ENCODE peak calls at places on chromosome 3, in six cellular contexts. D is Calu3; X is progenitor cell of endocrine pancreas; L is AG04450; J is tibial artery; C is CD8-positive, alpha-beta T cell. R is an unnamed sample.

GRCh38 chr3:51969841-51970240 is 2.6 kb upstream of the PCBP4 start:
- DNase-seq in D (no peak), C (no peak), L (no peak), J (no peak), X (no peak), R (no peak)

GRCh38 chr3:148600440-148600839 is 97.3 kb upstream of the AGTR1 start:
- DNase-seq in L (no peak), C (no peak), J (no peak), X (no peak), D (no peak), R (no peak)

GRCh38 chr3:138384971-138385370 is 36.6 kb downstream of the MRAS start:
- DNase-seq in D (no peak), L (no peak), X (no peak), C (no peak), J (no peak), R (no peak)

GRCh38 chr3:13461169-13462124 is 18.7 kb upstream of the HDAC11 start:
- DNase-seq in D (peak), C (peak), J (no peak), L (no peak), X (peak), R (no peak)

GRCh38 chr3:153404157-153404556 is 242.1 kb downstream of the RAP2B start:
- DNase-seq in C (no peak), D (no peak), X (no peak), L (no peak), J (no peak), R (no peak)

GRCh38 chr3:189839576-189839975 is 208.4 kb downstream of the TP63 start:
- DNase-seq in C (no peak), D (peak), X (no peak), J (no peak), L (no peak), R (no peak)

GRCh38 chr3:5053021-5053831 is 68.9 kb upstream of the ARL8B start:
- DNase-seq in X (no peak), J (no peak), D (no peak), C (no peak), L (no peak), R (no peak)

GRCh38 chr3:179181993-179182551 is 33.9 kb downstream of the PIK3CA start:
- DNase-seq in J (no peak), L (no peak), X (no peak), C (no peak), D (no peak), R (no peak)

GRCh38 chr3:25690768-25691548 is 26.3 kb upstream of the TOP2B start:
- DNase-seq in D (no peak), X (no peak), C (no peak), J (no peak), L (no peak), R (no peak)

GRCh38 chr3:187291001-187291511 is 481 bp downstream of the MASP1 start:
- DNase-seq in X (no peak), D (peak), C (no peak), J (no peak), L (peak), R (no peak)

GRCh38 chr3:72657666-72658065 is 190.6 kb downstream of the SHQ1 start:
- DNase-seq in C (peak), J (no peak), D (peak), X (no peak), L (no peak), R (no peak)

GRCh38 chr3:133783762-133784161 is 21.9 kb upstream of the SRPRB start:
- DNase-seq in J (no peak), D (no peak), C (no peak), X (no peak), L (no peak), R (no peak)

GRCh38 chr3:129314757-129315385 is 36.2 kb downstream of the HMCES start:
- DNase-seq in L (no peak), J (peak), D (peak), C (peak), X (peak), R (peak)
- TF ChIP-seq CTCF in L (no peak), J (no peak), D (no peak), C (no peak), X (peak), R (no peak)

GRCh38 chr3:149770246-149770645 is 18.0 kb upstream of the COMMD2 start:
- DNase-seq in L (no peak), D (no peak), C (no peak), X (no peak), J (no peak), R (no peak)
- TF ChIP-seq CTCF in L (no peak), D (peak), C (no peak), X (no peak), J (no peak), R (no peak)

GRCh38 chr3:196711838-196712513 is at the start of the genes CEP19 and PIGX:
- DNase-seq in J (peak), L (peak), C (peak), X (peak), D (peak), R (peak)
- TF ChIP-seq CTCF in J (peak), L (no peak), C (no peak), X (peak), D (no peak), R (no peak)

GRCh38 chr3:81005992-81006391 is 755.5 kb downstream of the GBE1 start:
- DNase-seq in L (no peak), C (no peak), X (no peak), D (no peak), J (no peak), R (no peak)
- TF ChIP-seq CTCF in L (no peak), C (no peak), X (peak), D (no peak), J (no peak), R (peak)

DNA sequence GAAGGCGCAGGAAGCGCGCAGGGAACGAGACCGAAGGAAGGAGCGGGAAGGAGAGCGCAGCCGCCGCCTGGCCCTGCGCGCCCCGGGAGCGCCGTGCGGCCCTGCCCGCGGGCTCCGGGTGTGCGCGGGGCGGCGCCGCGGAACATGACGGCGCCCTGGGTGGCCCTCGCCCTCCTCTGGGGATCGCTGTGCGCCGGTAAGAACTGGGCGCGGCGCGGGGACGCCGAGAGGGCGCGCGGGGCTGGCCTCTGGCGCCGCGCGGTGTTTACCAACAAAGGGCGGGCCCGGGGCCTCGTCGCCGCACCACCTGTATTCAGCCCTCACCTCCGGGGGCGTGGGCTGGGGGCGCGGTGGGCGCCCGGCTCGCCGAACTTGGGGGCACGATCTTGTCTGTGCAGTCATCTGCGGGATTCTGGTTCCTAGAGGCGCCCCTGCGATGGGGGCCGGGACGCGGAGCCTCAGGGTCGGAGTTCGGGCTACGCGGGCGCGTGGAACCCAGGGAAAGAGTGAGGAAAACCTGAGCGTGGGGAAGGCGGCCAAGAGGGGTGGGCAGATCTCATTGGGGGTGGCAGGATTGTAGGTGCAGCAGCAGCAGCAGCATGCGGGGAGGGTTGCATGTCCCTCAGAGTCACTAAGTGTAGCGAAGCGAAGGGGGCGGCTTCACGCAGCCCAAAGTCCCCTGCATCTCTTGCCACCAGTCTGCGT is 641 bp downstream of the ACVR2B start:
- DNase-seq in L (no peak), D (peak), J (no peak), C (no peak), X (peak), R (no peak)
- TF ChIP-seq CTCF in L (no peak), D (no peak), J (no peak), C (no peak), X (no peak), R (no peak)

GRCh38 chr3:16529264-16529663 is 15.8 kb upstream of the RFTN1 start:
- DNase-seq in L (no peak), X (no peak), C (no peak), J (no peak), D (no peak), R (no peak)
- TF ChIP-seq CTCF in L (no peak), X (no peak), C (peak), J (no peak), D (no peak), R (no peak)

GRCh38 chr3:163043074-163043473 is 1546.5 kb downstream of the OTOL1 start:
- DNase-seq in C (no peak), D (peak), X (no peak), L (no peak), J (no peak), R (no peak)
- TF ChIP-seq CTCF in C (no peak), D (peak), X (no peak), L (peak), J (no peak), R (no peak)

GRCh38 chr3:36484386-36484785 is 104.1 kb downstream of the STAC start:
- DNase-seq in C (no peak), J (no peak), D (no peak), L (no peak), X (no peak), R (no peak)
- TF ChIP-seq CTCF in C (no peak), J (no peak), D (no peak), L (no peak), X (no peak), R (no peak)

DNA sequence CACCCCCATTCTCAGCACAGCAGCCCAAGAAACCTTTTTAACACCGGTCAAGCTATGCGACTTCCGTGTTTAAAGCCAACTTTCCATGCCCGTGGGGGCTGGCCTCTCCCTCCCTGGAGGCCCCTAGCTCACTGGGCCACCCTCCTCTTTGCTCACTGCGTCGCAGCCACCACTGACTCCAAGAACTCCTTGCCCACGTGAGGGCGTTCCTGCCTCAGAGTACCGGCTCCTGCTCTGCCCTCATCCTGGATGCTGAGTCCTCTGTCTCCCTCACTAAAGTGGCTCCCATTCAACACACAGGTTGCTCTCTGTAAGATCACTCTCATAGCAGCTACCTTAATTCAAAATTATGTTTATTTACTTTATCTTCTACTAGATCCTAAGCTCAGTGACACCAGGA is 8.2 kb downstream of the BDH1 start:
- DNase-seq in C (no peak), X (no peak), L (no peak), J (no peak), D (peak), R (no peak)
- TF ChIP-seq CTCF in C (no peak), X (peak), L (no peak), J (no peak), D (no peak), R (no peak)

R was measured in mesothelial cell of epicardium.